ENCODE peak calls at places on chromosome X, in nine cellular contexts. L is stomach; T is NCI-H510A treated with DMSO at 0.1 percent for 48 hours; F is small intestine; R is AG09319; E is IMR-90; B is Calu3; J is CD4-positive, CD25-positive, alpha-beta regulatory T cell; X is T-helper 2 cell. M is an unnamed sample.

GRCh38 chrX:72621619-72622485 is 49.2 kb upstream of the HDAC8 start:
- DNase-seq in B (no peak), X (no peak), E (peak; percentile 61), T (no peak), F (no peak), L (no peak), R (no peak), J (no peak), M (no peak)

GRCh38 chrX:104913348-104913747 is 307.1 kb downstream of the TEX13A start:
- DNase-seq in T (peak; percentile 1), J (no peak), L (no peak), X (no peak), R (no peak), E (no peak), F (peak; percentile 5), B (no peak), M (no peak)

GRCh38 chrX:48910926-48911406 is 480 bp downstream of the SLC35A2 start:
- DNase-seq in E (peak; percentile 21), R (no peak), B (no peak), T (no peak), X (no peak), L (no peak), J (no peak), F (no peak), M (no peak)

GRCh38 chrX:39534949-39535348 is 562.8 kb downstream of the BCOR start:
- DNase-seq in F (no peak), T (no peak), L (no peak), R (no peak), X (no peak), J (no peak), B (no peak), E (no peak), M (no peak)

GRCh38 chrX:64204252-64204651 is 1.3 kb downstream of the AMER1 start:
- DNase-seq in B (no peak), F (peak; percentile 18), T (no peak), L (peak; percentile 29), X (no peak), E (peak; percentile 1), J (no peak), R (no peak), M (no peak)

GRCh38 chrX:107673933-107674479 is 45.7 kb downstream of the PRPS1 start:
- DNase-seq in E (no peak), X (peak; percentile 62), F (peak; percentile 74), T (no peak), L (peak; percentile 87), R (no peak), J (peak; percentile 96), B (peak; percentile 68), M (no peak)

GRCh38 chrX:115562492-115562872 is 1.5 kb downstream of the PLS3 start:
- DNase-seq in X (no peak), B (peak; percentile 16), L (no peak), F (no peak), R (no peak), T (no peak), J (no peak), E (peak; percentile 51), M (no peak)

GRCh38 chrX:50067435-50068292 is 133.1 kb downstream of the AKAP4 start:
- DNase-seq in T (peak; percentile 6), E (peak; percentile 47), X (no peak), F (peak; percentile 83), L (no peak), J (no peak), B (peak; percentile 45), R (no peak), M (no peak)

GRCh38 chrX:40530471-40530870 is 50.3 kb upstream of the ATP6AP2 start:
- DNase-seq in B (no peak), L (no peak), E (no peak), T (no peak), J (no peak), R (no peak), F (no peak), X (no peak), M (no peak)

GRCh38 chrX:2391869-2392606 is 108.7 kb downstream of the DHRSX start:
- DNase-seq in L (no peak), T (no peak), R (no peak), X (no peak), J (no peak), F (no peak), E (peak; percentile 82), B (peak; percentile 69), M (no peak)

GRCh38 chrX:14065800-14066199 is 36.1 kb upstream of the GEMIN8 start:
- DNase-seq in E (no peak), X (no peak), J (no peak), F (no peak), L (no peak), T (no peak), R (no peak), B (no peak), M (no peak)

GRCh38 chrX:153340111-153340510 is 6.2 kb downstream of the ZNF275 start:
- DNase-seq in E (no peak), T (no peak), X (no peak), J (no peak), F (no peak), B (no peak), L (no peak), R (no peak), M (no peak)

GRCh38 chrX:29478336-29479069 is 736.9 kb upstream of the MAGEB2 start:
- DNase-seq in F (no peak), L (peak; percentile 26), R (no peak), B (peak; percentile 27), J (no peak), X (no peak), E (peak; percentile 26), T (peak; percentile 37), M (peak; percentile 4)

GRCh38 chrX:110966839-110967238 is 129.2 kb upstream of the PAK3 start:
- DNase-seq in X (no peak), E (no peak), J (no peak), R (no peak), F (no peak), L (no peak), B (no peak), T (no peak), M (no peak)

GRCh38 chrX:151702741-151703352 is 7.6 kb downstream of the PRRG3 start:
- DNase-seq in F (no peak), E (no peak), T (no peak), J (no peak), L (no peak), X (no peak), B (no peak), R (no peak), M (no peak)

GRCh38 chrX:7219153-7219705 is 71.3 kb upstream of the PUDP start:
- DNase-seq in X (no peak), E (no peak), R (no peak), T (no peak), F (no peak), B (no peak), L (no peak), J (no peak), M (no peak)

GRCh38 chrX:17082831-17083230 is 136.4 kb downstream of the REPS2 start:
- DNase-seq in R (no peak), E (no peak), B (no peak), F (no peak), L (no peak), T (no peak), J (no peak), X (no peak), M (no peak)

GRCh38 chrX:51215266-51215665 is 117.4 kb upstream of the NUDT10 start:
- DNase-seq in J (no peak), X (no peak), E (no peak), T (no peak), R (no peak), B (no peak), L (no peak), F (no peak), M (no peak)

GRCh38 chrX:38596939-38597338 is 35.6 kb downstream of the TSPAN7 start:
- DNase-seq in F (no peak), E (no peak), R (no peak), T (no peak), J (no peak), B (no peak), X (no peak), L (no peak), M (no peak)

GRCh38 chrX:108610141-108610540 is 126.2 kb downstream of the IRS4 start:
- DNase-seq in E (no peak), J (no peak), X (no peak), F (no peak), R (no peak), B (no peak), T (no peak), L (no peak), M (no peak)

GRCh38 chrX:119552508-119552907 is 12.7 kb downstream of the STEEP1 start:
- DNase-seq in L (no peak), R (no peak), E (peak; percentile 54), J (no peak), F (no peak), X (no peak), T (no peak), B (peak; percentile 5), M (no peak)

GRCh38 chrX:810186-810585 is 179.6 kb downstream of the SHOX start:
- DNase-seq in J (no peak), X (no peak), B (no peak), R (no peak), L (no peak), F (no peak), T (no peak), E (no peak), M (no peak)

GRCh38 chrX:118156254-118156952 is 39.8 kb upstream of the KLHL13 start:
- DNase-seq in F (peak; percentile 85), X (no peak), E (no peak), L (no peak), B (no peak), J (no peak), T (no peak), R (no peak), M (no peak)

GRCh38 chrX:15988661-15989603 is 134.3 kb upstream of the AP1S2 start:
- DNase-seq in B (no peak), J (no peak), X (no peak), E (peak; percentile 82), R (peak; percentile 49), F (no peak), T (no peak), L (no peak), M (no peak)

GRCh38 chrX:139967300-139967699 is 2.0 kb upstream of the CXorf66 start:
- DNase-seq in T (no peak), X (no peak), R (no peak), F (peak; percentile 56), E (no peak), L (no peak), J (no peak), B (no peak), M (peak; percentile 0)

GRCh38 chrX:7889680-7890079 is 37.5 kb downstream of the PNPLA4 start:
- DNase-seq in B (no peak), E (peak; percentile 24), T (no peak), F (no peak), X (no peak), R (no peak), J (no peak), L (no peak), M (no peak)

GRCh38 chrX:106897259-106897658 is 5.9 kb downstream of the RIPPLY1 start:
- DNase-seq in B (no peak), L (no peak), X (no peak), R (no peak), E (peak; percentile 63), T (no peak), J (no peak), F (no peak), M (no peak)

GRCh38 chrX:37993857-37994619 is 12.3 kb upstream of the SYTL5 start:
- DNase-seq in J (peak; percentile 20), X (no peak), T (no peak), E (no peak), F (peak; percentile 57), L (peak; percentile 74), R (no peak), B (peak; percentile 8), M (no peak)

GRCh38 chrX:41779058-41779564 is 55.1 kb downstream of the GPR82 start:
- DNase-seq in X (no peak), J (no peak), L (no peak), B (peak; percentile 33), F (peak; percentile 17), E (peak; percentile 85), R (no peak), T (peak; percentile 6), M (no peak)

GRCh38 chrX:47573334-47574095 is 8.7 kb upstream of the TIMP1 start:
- DNase-seq in E (peak; percentile 73), R (no peak), J (no peak), T (no peak), F (peak; percentile 5), B (no peak), L (no peak), X (no peak), M (no peak)

GRCh38 chrX:153969904-153970397 is 1.7 kb downstream of the HCFC1 start:
- DNase-seq in E (peak; percentile 23), L (no peak), T (no peak), J (no peak), F (peak; percentile 7), R (no peak), B (no peak), X (no peak), M (no peak)